ENCODE peak calls at places on chromosomes 7 and 10, in ten cellular contexts. One of them, this sample, is unnamed.

GRCh38 chr7:72391821-72392377 is 20.2 kb downstream of the CALN1 start:
- DNase-seq in heart right ventricle: no peak
- DNase-seq in left ventricle myocardium inferior: no peak
- DNase-seq in body of pancreas: no peak
- DNase-seq in upper lobe of right lung: no peak
- DNase-seq in psoas muscle: no peak
- DNase-seq in CD4-positive, alpha-beta memory T cell: no peak
- DNase-seq in ascending aorta: no peak
- DNase-seq in heart left ventricle: no peak
- DNase-seq in PC-9: no peak
- DNase-seq in this sample: no peak

GRCh38 chr7:157722137-157723060 is 385.6 kb downstream of the DNAJB6 start:
- DNase-seq in heart right ventricle: no peak
- DNase-seq in left ventricle myocardium inferior: no peak
- DNase-seq in body of pancreas: no peak
- DNase-seq in upper lobe of right lung: no peak
- DNase-seq in psoas muscle: no peak
- DNase-seq in CD4-positive, alpha-beta memory T cell: no peak
- DNase-seq in ascending aorta: no peak
- DNase-seq in heart left ventricle: no peak
- DNase-seq in PC-9: no peak
- DNase-seq in this sample: no peak

GRCh38 chr7:157975401-157976372 is 611.9 kb downstream of the PTPRN2 start:
- DNase-seq in heart right ventricle: no peak
- DNase-seq in left ventricle myocardium inferior: no peak
- DNase-seq in body of pancreas: no peak
- DNase-seq in upper lobe of right lung: peak; percentile 48
- DNase-seq in psoas muscle: no peak
- DNase-seq in CD4-positive, alpha-beta memory T cell: no peak
- DNase-seq in ascending aorta: no peak
- DNase-seq in heart left ventricle: no peak
- DNase-seq in PC-9: no peak
- DNase-seq in this sample: no peak

GRCh38 chr10:14389981-14390590 is 59.4 kb upstream of the FRMD4A start:
- DNase-seq in heart right ventricle: no peak
- DNase-seq in left ventricle myocardium inferior: no peak
- DNase-seq in body of pancreas: no peak
- DNase-seq in upper lobe of right lung: no peak
- DNase-seq in psoas muscle: no peak
- DNase-seq in CD4-positive, alpha-beta memory T cell: peak; percentile 31
- DNase-seq in ascending aorta: no peak
- DNase-seq in heart left ventricle: no peak
- DNase-seq in PC-9: no peak
- DNase-seq in this sample: no peak

GRCh38 chr7:77246031-77246430 is 46.4 kb upstream of the FGL2 start:
- DNase-seq in heart right ventricle: no peak
- DNase-seq in left ventricle myocardium inferior: no peak
- DNase-seq in body of pancreas: no peak
- DNase-seq in upper lobe of right lung: no peak
- DNase-seq in psoas muscle: no peak
- DNase-seq in CD4-positive, alpha-beta memory T cell: no peak
- DNase-seq in ascending aorta: no peak
- DNase-seq in heart left ventricle: no peak
- DNase-seq in PC-9: no peak
- DNase-seq in this sample: no peak

GRCh38 chr10:11154809-11155208 is 137.1 kb downstream of the CELF2 start:
- DNase-seq in heart right ventricle: no peak
- DNase-seq in left ventricle myocardium inferior: no peak
- DNase-seq in body of pancreas: no peak
- DNase-seq in upper lobe of right lung: no peak
- DNase-seq in psoas muscle: no peak
- DNase-seq in CD4-positive, alpha-beta memory T cell: no peak
- DNase-seq in ascending aorta: no peak
- DNase-seq in heart left ventricle: no peak
- DNase-seq in PC-9: no peak
- DNase-seq in this sample: no peak

GRCh38 chr7:101094791-101095375 is 9.6 kb downstream of the TRIM56 start:
- DNase-seq in heart right ventricle: peak; percentile 42
- DNase-seq in left ventricle myocardium inferior: no peak
- DNase-seq in body of pancreas: peak; percentile 38
- DNase-seq in upper lobe of right lung: no peak
- DNase-seq in psoas muscle: peak; percentile 63
- DNase-seq in CD4-positive, alpha-beta memory T cell: no peak
- DNase-seq in ascending aorta: no peak
- DNase-seq in heart left ventricle: no peak
- DNase-seq in PC-9: no peak
- DNase-seq in this sample: peak; percentile 72

GRCh38 chr10:71268247-71268691 is 50.8 kb upstream of the SLC29A3 start:
- DNase-seq in heart right ventricle: no peak
- DNase-seq in left ventricle myocardium inferior: no peak
- DNase-seq in body of pancreas: no peak
- DNase-seq in upper lobe of right lung: no peak
- DNase-seq in psoas muscle: no peak
- DNase-seq in CD4-positive, alpha-beta memory T cell: no peak
- DNase-seq in ascending aorta: no peak
- DNase-seq in heart left ventricle: peak; percentile 67
- DNase-seq in PC-9: no peak
- DNase-seq in this sample: no peak

GRCh38 chr7:55476071-55476803 is 96.1 kb downstream of the VOPP1 start:
- DNase-seq in heart right ventricle: no peak
- DNase-seq in left ventricle myocardium inferior: no peak
- DNase-seq in body of pancreas: no peak
- DNase-seq in upper lobe of right lung: no peak
- DNase-seq in psoas muscle: no peak
- DNase-seq in CD4-positive, alpha-beta memory T cell: no peak
- DNase-seq in ascending aorta: no peak
- DNase-seq in heart left ventricle: no peak
- DNase-seq in PC-9: no peak
- DNase-seq in this sample: no peak

DNA sequence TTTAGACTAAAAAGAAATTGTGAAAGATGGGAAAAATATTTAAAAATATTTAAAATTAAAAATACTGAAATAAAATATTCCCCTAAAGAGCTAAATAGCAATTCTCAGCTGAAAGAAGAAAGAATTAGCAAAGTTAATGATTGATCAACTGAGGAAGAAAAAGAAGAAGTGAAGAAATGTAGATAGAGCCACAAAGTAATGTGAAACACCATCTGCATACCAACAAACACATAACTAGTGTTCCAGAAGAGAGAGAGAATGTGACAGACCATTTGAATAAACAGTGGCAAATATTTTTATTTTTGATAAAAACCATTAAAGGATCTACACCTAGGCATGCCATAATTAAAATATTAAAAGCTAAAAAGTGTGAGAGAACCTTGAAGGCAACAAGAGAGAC is 784.5 kb upstream of the ZWINT start:
- DNase-seq in heart right ventricle: no peak
- DNase-seq in left ventricle myocardium inferior: no peak
- DNase-seq in body of pancreas: no peak
- DNase-seq in upper lobe of right lung: no peak
- DNase-seq in psoas muscle: no peak
- DNase-seq in CD4-positive, alpha-beta memory T cell: no peak
- DNase-seq in ascending aorta: no peak
- DNase-seq in heart left ventricle: no peak
- DNase-seq in PC-9: no peak
- DNase-seq in this sample: no peak
- H3K27me3 ChIP-seq in heart right ventricle: no peaks in the 10 kb centered on the region
- H3K27me3 ChIP-seq in left ventricle myocardium inferior: no peaks in the 10 kb centered on the region
- H3K27me3 ChIP-seq in body of pancreas: no peaks in the 10 kb centered on the region
- H3K27me3 ChIP-seq in upper lobe of right lung: no peaks in the 10 kb centered on the region
- H3K27me3 ChIP-seq in psoas muscle: no peaks in the 10 kb centered on the region
- H3K27me3 ChIP-seq in CD4-positive, alpha-beta memory T cell: no peaks in the 10 kb centered on the region
- H3K27me3 ChIP-seq in ascending aorta: no peaks in the 10 kb centered on the region
- H3K27me3 ChIP-seq in heart left ventricle: no peaks in the 10 kb centered on the region
- H3K27me3 ChIP-seq in PC-9: no peaks in the 10 kb centered on the region
- H3K27me3 ChIP-seq in this sample: peaks cover 25% of the 10 kb centered on the region

DNA sequence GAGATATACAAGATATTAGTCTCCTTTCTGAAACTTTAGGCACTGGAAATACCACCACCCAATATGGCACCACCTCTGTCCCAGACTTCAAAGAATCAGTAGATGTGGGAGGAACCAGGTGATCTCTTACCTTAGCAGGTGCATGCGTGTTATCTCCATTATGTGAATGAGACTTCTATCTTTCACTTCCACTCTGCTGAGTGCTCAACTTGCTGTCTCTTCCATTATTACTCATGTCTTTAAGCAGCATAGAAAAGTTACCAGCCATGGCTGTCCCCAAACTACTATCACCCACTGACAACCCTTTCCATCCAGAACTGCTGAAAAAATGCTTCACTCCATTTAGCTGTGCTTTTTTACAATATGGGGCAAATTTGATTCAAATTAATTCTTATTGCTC is 101.5 kb upstream of the PRSS1 start:
- DNase-seq in heart right ventricle: no peak
- DNase-seq in left ventricle myocardium inferior: no peak
- DNase-seq in body of pancreas: no peak
- DNase-seq in upper lobe of right lung: no peak
- DNase-seq in psoas muscle: no peak
- DNase-seq in CD4-positive, alpha-beta memory T cell: no peak
- DNase-seq in ascending aorta: no peak
- DNase-seq in heart left ventricle: no peak
- DNase-seq in PC-9: no peak
- DNase-seq in this sample: no peak
- H3K27me3 ChIP-seq in heart right ventricle: no peaks in the 10 kb centered on the region
- H3K27me3 ChIP-seq in left ventricle myocardium inferior: peaks cover 86% of the 10 kb centered on the region
- H3K27me3 ChIP-seq in body of pancreas: no peaks in the 10 kb centered on the region
- H3K27me3 ChIP-seq in upper lobe of right lung: peaks cover 22% of the 10 kb centered on the region
- H3K27me3 ChIP-seq in psoas muscle: no peaks in the 10 kb centered on the region
- H3K27me3 ChIP-seq in CD4-positive, alpha-beta memory T cell: no peaks in the 10 kb centered on the region
- H3K27me3 ChIP-seq in ascending aorta: no peaks in the 10 kb centered on the region
- H3K27me3 ChIP-seq in heart left ventricle: peaks cover 8% of the 10 kb centered on the region
- H3K27me3 ChIP-seq in PC-9: no peaks in the 10 kb centered on the region
- H3K27me3 ChIP-seq in this sample: no peaks in the 10 kb centered on the region

DNA sequence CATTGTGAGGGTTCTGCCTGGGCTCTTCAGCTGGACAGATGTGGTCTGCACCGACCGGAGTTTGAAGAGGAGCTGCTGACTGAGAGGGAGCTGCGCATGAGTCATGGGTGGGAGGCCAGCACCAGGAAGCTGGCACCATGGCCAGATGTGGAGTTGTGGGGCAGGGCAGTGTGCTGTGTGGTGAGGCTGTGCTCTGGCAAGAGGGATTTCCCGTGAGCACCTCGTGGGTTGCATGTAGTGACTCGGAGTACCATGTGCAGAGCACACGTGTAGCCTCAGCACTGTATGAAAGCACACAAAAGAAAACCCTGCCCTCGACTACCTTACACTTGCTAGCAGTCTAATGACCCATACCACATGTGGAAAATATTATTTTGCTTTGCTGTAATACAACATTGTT is 103.4 kb downstream of the WNT2 start:
- DNase-seq in heart right ventricle: no peak
- DNase-seq in left ventricle myocardium inferior: no peak
- DNase-seq in body of pancreas: no peak
- DNase-seq in upper lobe of right lung: no peak
- DNase-seq in psoas muscle: no peak
- DNase-seq in CD4-positive, alpha-beta memory T cell: no peak
- DNase-seq in ascending aorta: no peak
- DNase-seq in heart left ventricle: no peak
- DNase-seq in PC-9: no peak
- DNase-seq in this sample: no peak
- H3K27me3 ChIP-seq in heart right ventricle: no peaks in the 10 kb centered on the region
- H3K27me3 ChIP-seq in left ventricle myocardium inferior: no peaks in the 10 kb centered on the region
- H3K27me3 ChIP-seq in body of pancreas: no peaks in the 10 kb centered on the region
- H3K27me3 ChIP-seq in upper lobe of right lung: no peaks in the 10 kb centered on the region
- H3K27me3 ChIP-seq in psoas muscle: no peaks in the 10 kb centered on the region
- H3K27me3 ChIP-seq in CD4-positive, alpha-beta memory T cell: no peaks in the 10 kb centered on the region
- H3K27me3 ChIP-seq in ascending aorta: no peaks in the 10 kb centered on the region
- H3K27me3 ChIP-seq in heart left ventricle: no peaks in the 10 kb centered on the region
- H3K27me3 ChIP-seq in PC-9: no peaks in the 10 kb centered on the region
- H3K27me3 ChIP-seq in this sample: no peaks in the 10 kb centered on the region

GRCh38 chr10:110156046-110156445 is 51.4 kb upstream of the MXI1 start:
- DNase-seq in heart right ventricle: no peak
- DNase-seq in left ventricle myocardium inferior: no peak
- DNase-seq in body of pancreas: no peak
- DNase-seq in upper lobe of right lung: no peak
- DNase-seq in psoas muscle: no peak
- DNase-seq in CD4-positive, alpha-beta memory T cell: no peak
- DNase-seq in ascending aorta: no peak
- DNase-seq in heart left ventricle: no peak
- DNase-seq in PC-9: no peak
- DNase-seq in this sample: no peak
- H3K27me3 ChIP-seq in heart right ventricle: no peaks in the 10 kb centered on the region
- H3K27me3 ChIP-seq in left ventricle myocardium inferior: no peaks in the 10 kb centered on the region
- H3K27me3 ChIP-seq in body of pancreas: no peaks in the 10 kb centered on the region
- H3K27me3 ChIP-seq in upper lobe of right lung: peaks cover 2% of the 10 kb centered on the region
- H3K27me3 ChIP-seq in psoas muscle: peaks cover 1% of the 10 kb centered on the region
- H3K27me3 ChIP-seq in CD4-positive, alpha-beta memory T cell: peaks cover 21% of the 10 kb centered on the region
- H3K27me3 ChIP-seq in ascending aorta: no peaks in the 10 kb centered on the region
- H3K27me3 ChIP-seq in heart left ventricle: no peaks in the 10 kb centered on the region
- H3K27me3 ChIP-seq in PC-9: no peaks in the 10 kb centered on the region
- H3K27me3 ChIP-seq in this sample: no peaks in the 10 kb centered on the region

DNA sequence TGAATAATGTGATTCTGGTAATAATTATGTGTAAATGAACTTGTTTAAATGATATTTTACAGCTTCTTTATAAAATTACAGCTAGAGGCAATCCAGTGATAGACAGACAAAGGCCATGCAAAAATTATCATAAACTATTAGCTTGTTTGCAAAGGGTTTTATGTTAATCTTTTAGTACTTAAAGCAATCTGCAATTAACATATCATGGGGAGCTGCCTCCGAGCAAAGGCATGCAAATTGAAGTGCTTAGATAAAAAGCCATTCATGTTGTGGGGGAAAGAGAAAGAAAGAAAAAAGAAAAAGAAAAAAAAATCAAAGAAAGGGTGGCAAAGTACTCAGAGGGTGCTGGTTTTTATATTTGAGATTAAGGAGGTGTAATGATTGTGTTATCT is 799.4 kb downstream of the LRMDA start:
- DNase-seq in heart right ventricle: no peak
- DNase-seq in left ventricle myocardium inferior: no peak
- DNase-seq in body of pancreas: no peak
- DNase-seq in upper lobe of right lung: no peak
- DNase-seq in psoas muscle: no peak
- DNase-seq in CD4-positive, alpha-beta memory T cell: no peak
- DNase-seq in ascending aorta: no peak
- DNase-seq in heart left ventricle: no peak
- DNase-seq in PC-9: no peak
- DNase-seq in this sample: no peak
- H3K27me3 ChIP-seq in heart right ventricle: no peaks in the 10 kb centered on the region
- H3K27me3 ChIP-seq in left ventricle myocardium inferior: no peaks in the 10 kb centered on the region
- H3K27me3 ChIP-seq in body of pancreas: no peaks in the 10 kb centered on the region
- H3K27me3 ChIP-seq in upper lobe of right lung: no peaks in the 10 kb centered on the region
- H3K27me3 ChIP-seq in psoas muscle: no peaks in the 10 kb centered on the region
- H3K27me3 ChIP-seq in CD4-positive, alpha-beta memory T cell: no peaks in the 10 kb centered on the region
- H3K27me3 ChIP-seq in ascending aorta: no peaks in the 10 kb centered on the region
- H3K27me3 ChIP-seq in heart left ventricle: no peaks in the 10 kb centered on the region
- H3K27me3 ChIP-seq in PC-9: no peaks in the 10 kb centered on the region
- H3K27me3 ChIP-seq in this sample: peaks cover 59% of the 10 kb centered on the region

This sample was measured in iPS DF 6.9.